ENCODE peak calls at places on chromosomes 11 and 22, in seven cellular contexts. L, U, V, G, D, R and E are unnamed samples.

GRCh38 chr11:72625746-72626636 is 48.2 kb downstream of the PDE2A start:
- DNase-seq in D (no peak), V (peak), R (peak), U (no peak), G (no peak), L (peak), E (no peak)

GRCh38 chr22:39361495-39361894 is 11.7 kb downstream of the SYNGR1 start:
- DNase-seq in U (no peak), R (no peak), L (no peak), V (no peak), G (no peak), D (no peak), E (no peak)

GRCh38 chr11:106937113-106937512 is 81.2 kb downstream of the GUCY1A2 start:
- DNase-seq in R (no peak), G (no peak), L (no peak), U (no peak), D (no peak), V (no peak), E (no peak)

GRCh38 chr11:120952503-120953229 is 71.2 kb upstream of the TBCEL start:
- DNase-seq in L (peak), G (no peak), V (peak), U (peak), D (no peak), R (peak), E (peak)

GRCh38 chr22:37193629-37194191 is 5.7 kb upstream of the C1QTNF6 start:
- DNase-seq in R (no peak), V (peak), G (no peak), D (no peak), L (no peak), U (peak), E (no peak)

GRCh38 chr22:23910496-23911190 is 16.5 kb downstream of the MIF start:
- DNase-seq in U (no peak), L (no peak), R (no peak), D (peak), G (no peak), V (no peak), E (no peak)

GRCh38 chr11:66957971-66958231 is 282 bp downstream of the PC start:
- DNase-seq in L (no peak), D (no peak), R (no peak), G (no peak), V (no peak), U (no peak), E (no peak)

GRCh38 chr11:102061276-102061675 is 14.0 kb downstream of the CFAP300 start:
- DNase-seq in V (no peak), R (no peak), D (no peak), G (no peak), L (no peak), U (no peak), E (no peak)

GRCh38 chr11:10376061-10376460 is 71.2 kb downstream of the ADM start:
- DNase-seq in U (no peak), R (no peak), G (peak), L (no peak), V (no peak), D (no peak), E (no peak)

GRCh38 chr11:75315439-75315805 is 36.0 kb downstream of the ARRB1 start:
- DNase-seq in D (no peak), L (no peak), G (no peak), V (no peak), R (no peak), U (no peak), E (no peak)

GRCh38 chr11:65423516-65424199 is 1.1 kb downstream of the NEAT1 start:
- DNase-seq in R (no peak), V (peak), L (peak), D (peak), U (peak), G (no peak), E (peak)

GRCh38 chr11:123478352-123478986 is 48.4 kb downstream of the GRAMD1B start:
- DNase-seq in D (no peak), L (no peak), R (peak), G (no peak), U (peak), V (no peak), E (no peak)

GRCh38 chr11:19553683-19554333 is 158.8 kb upstream of the NAV2 start:
- DNase-seq in L (peak), U (peak), G (peak), D (no peak), R (peak), V (peak), E (peak)

GRCh38 chr11:83711035-83711630 is 425.0 kb upstream of the CCDC90B start:
- DNase-seq in U (peak), D (no peak), L (no peak), R (no peak), V (no peak), G (no peak), E (no peak)

GRCh38 chr11:28627690-28628255 is 519.6 kb downstream of the METTL15 start:
- DNase-seq in D (no peak), R (no peak), L (no peak), U (no peak), G (no peak), V (no peak), E (no peak)

GRCh38 chr11:45354976-45355705 is 69.0 kb upstream of the SYT13 start:
- DNase-seq in G (peak), L (peak), U (peak), R (peak), V (peak), D (peak), E (peak)

GRCh38 chr11:101862410-101863233 is 52.2 kb upstream of the CEP126 start:
- DNase-seq in U (peak), V (no peak), D (no peak), G (no peak), R (peak), L (no peak), E (no peak)

GRCh38 chr11:10305964-10306918 is 1.4 kb downstream of the ADM start:
- DNase-seq in R (peak), G (no peak), U (peak), L (peak), D (no peak), V (no peak), E (peak)

GRCh38 chr11:11826260-11826659 is 15.5 kb upstream of the USP47 start:
- DNase-seq in G (no peak), L (no peak), U (no peak), V (no peak), D (no peak), R (no peak), E (no peak)

GRCh38 chr11:70307176-70307575 is 36.7 kb downstream of the PPFIA1 start:
- DNase-seq in V (no peak), L (no peak), R (no peak), G (no peak), U (no peak), D (no peak), E (no peak)

GRCh38 chr11:22792497-22792896 is 37.1 kb downstream of the SVIP start:
- DNase-seq in V (no peak), L (no peak), R (no peak), U (peak), G (no peak), D (no peak), E (no peak)

GRCh38 chr11:110526323-110526722 is 96.6 kb downstream of the FDX1 start:
- DNase-seq in V (no peak), R (no peak), U (no peak), D (no peak), L (no peak), G (peak), E (no peak)

GRCh38 chr11:73521621-73522020 is 76.3 kb downstream of the FAM168A start:
- DNase-seq in G (no peak), R (no peak), L (no peak), D (no peak), U (peak), V (no peak), E (no peak)

GRCh38 chr22:44195189-44195871 is 14.6 kb downstream of the PARVG start:
- DNase-seq in U (no peak), G (no peak), D (no peak), L (peak), V (no peak), R (no peak), E (no peak)

GRCh38 chr11:114209343-114209742 is 86.9 kb upstream of the NNMT start:
- DNase-seq in U (no peak), G (no peak), D (no peak), L (no peak), V (no peak), R (no peak), E (no peak)

GRCh38 chr11:126538071-126538470 is 182.6 kb downstream of the ST3GAL4 start:
- DNase-seq in L (no peak), D (no peak), G (no peak), V (no peak), R (no peak), U (no peak), E (no peak)

GRCh38 chr11:108788565-108789199 is 123.8 kb downstream of the DDX10 start:
- DNase-seq in U (peak), R (peak), L (no peak), G (no peak), V (no peak), D (no peak), E (no peak)

GRCh38 chr11:66338276-66339162 is 2.3 kb upstream of the RIN1 start:
- DNase-seq in D (no peak), U (no peak), L (peak), R (no peak), V (no peak), G (no peak), E (no peak)

GRCh38 chr11:65128182-65129145 is 5.9 kb downstream of the SYVN1 start:
- DNase-seq in V (no peak), U (no peak), G (no peak), D (peak), R (no peak), L (peak), E (no peak)

GRCh38 chr11:28981331-28981865 is 873.2 kb downstream of the METTL15 start:
- DNase-seq in U (no peak), G (no peak), R (no peak), D (no peak), V (no peak), L (no peak), E (no peak)

GRCh38 chr22:41951898-41952474 is at the start of gene SMIM45:
- DNase-seq in U (no peak), G (no peak), R (no peak), D (no peak), V (no peak), L (peak), E (no peak)

GRCh38 chr11:73171762-73172161 is 29.6 kb upstream of the FCHSD2 start:
- DNase-seq in U (no peak), D (no peak), R (no peak), L (peak), G (no peak), V (no peak), E (no peak)

GRCh38 chr11:114187173-114187572 is 109.0 kb upstream of the NNMT start:
- DNase-seq in U (no peak), L (no peak), G (no peak), D (no peak), R (no peak), V (no peak), E (no peak)

GRCh38 chr11:118691926-118692830 is 12.7 kb upstream of the TREH start:
- DNase-seq in D (no peak), U (no peak), R (no peak), L (peak), G (no peak), V (no peak), E (no peak)

GRCh38 chr22:30830907-30831306 is 136.2 kb downstream of the OSBP2 start:
- DNase-seq in R (no peak), V (no peak), L (no peak), U (peak), D (peak), G (no peak), E (peak)

GRCh38 chr11:6022954-6023353 is 7.6 kb downstream of the OR56A1 start:
- DNase-seq in L (no peak), G (no peak), D (no peak), U (peak), R (peak), V (no peak), E (no peak)

GRCh38 chr11:117134431-117134830 is 9.7 kb upstream of the PAFAH1B2 start:
- DNase-seq in D (no peak), V (no peak), R (no peak), G (no peak), L (no peak), U (no peak), E (no peak)

GRCh38 chr11:34632105-34632780 is 11.3 kb downstream of the EHF start:
- DNase-seq in U (peak), G (no peak), L (no peak), D (no peak), V (no peak), R (no peak), E (no peak)

GRCh38 chr22:17271711-17272451 is 52.6 kb upstream of the ADA2 start:
- DNase-seq in L (peak), D (no peak), G (no peak), U (no peak), R (no peak), V (no peak), E (no peak)

DNA sequence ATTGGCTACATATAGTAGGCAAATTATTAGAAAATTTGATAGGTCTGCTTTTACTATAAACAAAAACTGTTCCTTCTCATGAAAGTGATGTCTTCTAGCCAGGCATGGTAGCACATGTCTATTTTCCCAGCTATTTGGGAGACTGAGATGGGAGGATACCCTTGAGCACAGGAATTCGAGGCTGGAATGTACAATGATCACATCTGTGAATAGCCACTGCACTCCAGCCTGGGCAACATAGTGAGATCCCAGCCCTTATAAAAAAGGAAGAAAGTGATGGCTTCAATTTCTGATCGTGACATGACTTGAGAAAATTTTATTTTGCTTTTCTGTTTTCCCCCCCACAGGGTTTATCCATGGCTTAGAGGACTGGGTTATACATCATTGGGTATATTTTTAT is 19.5 kb upstream of the B3GNT6 start:
- DNase-seq in R (no peak), U (no peak), L (no peak), D (no peak), G (no peak), V (no peak), E (no peak)
- TF ChIP-seq CTCF in R (no peak), U (no peak), L (no peak), D (no peak), G (no peak), V (no peak), E (no peak)

GRCh38 chr11:119694334-119694733 is 34.7 kb downstream of the NECTIN1 start:
- DNase-seq in G (no peak), V (no peak), R (no peak), D (no peak), L (no peak), U (peak), E (no peak)
- TF ChIP-seq CTCF in G (no peak), V (no peak), R (no peak), D (no peak), L (no peak), U (no peak), E (no peak)

DNA sequence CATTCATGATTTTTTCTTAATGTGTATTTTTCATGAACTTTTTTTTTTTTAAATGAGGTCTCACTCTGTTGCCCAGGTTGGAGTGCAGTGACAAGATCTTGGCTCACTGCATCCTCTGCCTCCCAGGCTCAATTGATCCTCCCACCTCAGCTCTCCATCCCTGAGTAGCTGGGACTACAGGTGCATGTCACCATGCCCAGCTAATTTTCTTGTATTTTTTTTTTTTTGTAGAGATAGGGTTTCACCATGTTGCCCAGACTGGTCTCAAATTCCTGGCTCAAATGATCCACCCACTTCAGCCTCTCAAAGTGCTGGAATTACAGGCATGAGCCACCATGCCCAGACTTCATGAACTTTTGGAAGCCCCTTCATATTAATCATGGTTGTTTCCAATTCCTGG is 49.7 kb downstream of the ADAMTS15 start:
- DNase-seq in D (no peak), V (no peak), G (no peak), U (no peak), L (no peak), R (no peak), E (no peak)
- TF ChIP-seq CTCF in D (no peak), V (no peak), G (no peak), U (no peak), L (no peak), R (no peak), E (no peak)

GRCh38 chr11:96520939-96521338 is 131.1 kb downstream of the JRKL start:
- DNase-seq in R (no peak), L (no peak), G (no peak), V (no peak), D (no peak), U (no peak), E (no peak)

GRCh38 chr11:96530473-96530872 is 140.7 kb downstream of the JRKL start:
- DNase-seq in U (no peak), D (no peak), L (no peak), R (no peak), V (no peak), G (no peak), E (no peak)

GRCh38 chr11:96524475-96524874 is 134.7 kb downstream of the JRKL start:
- DNase-seq in G (no peak), V (no peak), D (no peak), L (no peak), R (no peak), U (no peak), E (no peak)
- TF ChIP-seq CTCF in G (no peak), V (no peak), D (no peak), L (no peak), R (no peak), U (no peak), E (peak)